ENCODE peak calls at places on chromosomes 11 and 22, in four cellular contexts. One of them, this sample, is unnamed.
A peak's percentile ranks its signal among the peaks of the same experiment; 100 is the strongest.

GRCh38 chr22:23054531-23055257 is 15.6 kb upstream of the GNAZ start:
- DNase-seq in suprapubic skin: no peak
- DNase-seq in sigmoid colon: no peak
- DNase-seq in K562: no peak
- DNase-seq in this sample: peak; percentile 36

GRCh38 chr11:1706634-1707400 is 9.8 kb downstream of the KRTAP5-6 start:
- DNase-seq in suprapubic skin: peak; percentile 72
- DNase-seq in sigmoid colon: no peak
- DNase-seq in K562: peak; percentile 26
- DNase-seq in this sample: no peak

GRCh38 chr22:20422965-20423635 is 14.5 kb downstream of the SCARF2 start:
- DNase-seq in suprapubic skin: peak; percentile 74
- DNase-seq in sigmoid colon: peak; percentile 89
- DNase-seq in K562: no peak
- DNase-seq in this sample: no peak

GRCh38 chr11:9070740-9071476 is 20.5 kb downstream of the SCUBE2 start:
- DNase-seq in suprapubic skin: no peak
- DNase-seq in sigmoid colon: no peak
- DNase-seq in K562: no peak
- DNase-seq in this sample: peak; percentile 33

GRCh38 chr11:120337896-120338840 is 2.0 kb downstream of the ARHGEF12 start:
- DNase-seq in suprapubic skin: no peak
- DNase-seq in sigmoid colon: no peak
- DNase-seq in K562: no peak
- DNase-seq in this sample: no peak

GRCh38 chr11:128318856-128319474 is 268.4 kb downstream of the ETS1 start:
- DNase-seq in suprapubic skin: no peak
- DNase-seq in sigmoid colon: no peak
- DNase-seq in K562: no peak
- DNase-seq in this sample: no peak

GRCh38 chr11:22078063-22078462 is 114.8 kb upstream of the ANO5 start:
- DNase-seq in suprapubic skin: no peak
- DNase-seq in sigmoid colon: no peak
- DNase-seq in K562: no peak
- DNase-seq in this sample: no peak

GRCh38 chr22:29316429-29316828 is 932 bp upstream of the RASL10A start:
- DNase-seq in suprapubic skin: no peak
- DNase-seq in sigmoid colon: no peak
- DNase-seq in K562: no peak
- DNase-seq in this sample: no peak

GRCh38 chr22:45638834-45639746 is 32.5 kb upstream of the ATXN10 start:
- DNase-seq in suprapubic skin: peak; percentile 89
- DNase-seq in sigmoid colon: peak; percentile 81
- DNase-seq in K562: peak; percentile 68
- DNase-seq in this sample: no peak
- TF ChIP-seq POLR2AphosphoS5 in suprapubic skin: no peak
- TF ChIP-seq POLR2AphosphoS5 in sigmoid colon: no peak
- TF ChIP-seq POLR2AphosphoS5 in K562: no peak
- TF ChIP-seq POLR2AphosphoS5 in this sample: no peak

DNA sequence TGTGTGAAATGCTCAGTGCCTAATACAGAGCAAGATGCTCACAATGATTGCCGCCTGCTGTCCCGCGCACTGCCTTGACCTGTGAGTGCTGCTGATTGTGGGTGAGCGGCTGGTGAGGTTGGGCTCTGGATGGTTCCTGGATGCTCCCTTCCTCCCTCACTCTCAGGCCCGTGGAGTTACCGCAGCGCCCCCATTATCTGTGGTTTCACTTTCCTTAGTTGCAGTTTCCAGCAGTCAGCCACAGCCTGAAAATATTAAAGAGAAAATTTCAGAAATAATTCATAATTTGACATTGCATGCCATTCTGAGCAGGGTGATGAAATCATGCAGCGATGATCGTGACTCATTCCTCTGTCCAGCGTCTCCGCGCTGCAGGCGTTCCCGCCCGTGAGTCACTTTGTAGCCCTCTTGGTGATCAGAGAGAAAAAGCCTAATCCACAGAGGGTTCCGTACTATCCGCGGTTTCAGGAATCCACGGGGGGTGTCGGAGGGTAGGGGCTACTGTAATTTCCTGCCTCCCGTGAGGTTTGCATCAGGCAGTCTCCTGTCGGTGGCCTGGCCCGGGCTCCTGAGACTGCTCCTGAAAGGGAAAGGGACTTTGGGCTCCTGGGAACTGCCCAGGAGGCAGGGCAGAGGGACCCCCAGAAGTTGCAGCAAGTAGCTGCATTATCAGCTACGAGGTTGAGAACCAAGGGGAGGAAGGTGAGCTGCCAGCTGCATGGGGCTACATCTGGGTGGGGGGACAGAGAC is 10.6 kb downstream of the RPL3 start:
- DNase-seq in suprapubic skin: peak; percentile 90
- DNase-seq in sigmoid colon: peak; percentile 89
- DNase-seq in K562: no peak
- DNase-seq in this sample: no peak
- TF ChIP-seq POLR2AphosphoS5 in suprapubic skin: no peak
- TF ChIP-seq POLR2AphosphoS5 in sigmoid colon: peak; percentile 15
- TF ChIP-seq POLR2AphosphoS5 in K562: no peak
- TF ChIP-seq POLR2AphosphoS5 in this sample: no peak

DNA sequence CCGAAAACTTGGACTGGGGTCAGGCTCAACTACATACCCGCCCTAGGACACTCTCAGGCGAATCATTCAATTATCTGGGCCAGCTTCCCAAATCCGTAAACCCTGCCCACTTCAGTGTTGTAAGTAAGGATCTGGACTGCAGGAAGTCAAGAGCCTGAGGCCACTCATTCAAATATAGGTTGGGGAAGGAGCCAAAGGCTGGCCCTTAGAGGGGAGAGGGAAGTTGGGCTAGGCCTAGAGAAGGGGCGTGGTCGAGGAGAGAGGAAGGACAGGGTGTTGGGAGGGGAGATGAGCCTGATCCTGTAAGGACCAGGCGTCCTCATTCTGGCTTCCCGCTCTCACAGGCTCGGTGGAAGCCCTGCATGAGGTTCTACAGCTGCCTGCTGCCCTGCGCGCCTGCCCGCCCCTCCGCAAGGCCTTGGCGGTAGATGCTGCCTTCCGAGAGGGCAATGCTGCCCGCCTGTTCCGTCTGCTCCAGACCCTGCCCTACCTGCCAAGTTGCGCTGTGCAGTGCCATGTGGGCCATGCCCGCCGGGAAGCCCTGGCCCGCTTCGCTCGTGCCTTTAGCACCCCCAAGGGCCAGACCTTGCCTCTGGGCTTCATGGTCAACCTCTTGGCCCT is 3.0 kb downstream of the SAC3D1 start:
- DNase-seq in suprapubic skin: no peak
- DNase-seq in sigmoid colon: peak; percentile 74
- DNase-seq in K562: no peak
- DNase-seq in this sample: no peak
- TF ChIP-seq POLR2AphosphoS5 in suprapubic skin: no peak
- TF ChIP-seq POLR2AphosphoS5 in sigmoid colon: no peak
- TF ChIP-seq POLR2AphosphoS5 in K562: no peak
- TF ChIP-seq POLR2AphosphoS5 in this sample: no peak

DNA sequence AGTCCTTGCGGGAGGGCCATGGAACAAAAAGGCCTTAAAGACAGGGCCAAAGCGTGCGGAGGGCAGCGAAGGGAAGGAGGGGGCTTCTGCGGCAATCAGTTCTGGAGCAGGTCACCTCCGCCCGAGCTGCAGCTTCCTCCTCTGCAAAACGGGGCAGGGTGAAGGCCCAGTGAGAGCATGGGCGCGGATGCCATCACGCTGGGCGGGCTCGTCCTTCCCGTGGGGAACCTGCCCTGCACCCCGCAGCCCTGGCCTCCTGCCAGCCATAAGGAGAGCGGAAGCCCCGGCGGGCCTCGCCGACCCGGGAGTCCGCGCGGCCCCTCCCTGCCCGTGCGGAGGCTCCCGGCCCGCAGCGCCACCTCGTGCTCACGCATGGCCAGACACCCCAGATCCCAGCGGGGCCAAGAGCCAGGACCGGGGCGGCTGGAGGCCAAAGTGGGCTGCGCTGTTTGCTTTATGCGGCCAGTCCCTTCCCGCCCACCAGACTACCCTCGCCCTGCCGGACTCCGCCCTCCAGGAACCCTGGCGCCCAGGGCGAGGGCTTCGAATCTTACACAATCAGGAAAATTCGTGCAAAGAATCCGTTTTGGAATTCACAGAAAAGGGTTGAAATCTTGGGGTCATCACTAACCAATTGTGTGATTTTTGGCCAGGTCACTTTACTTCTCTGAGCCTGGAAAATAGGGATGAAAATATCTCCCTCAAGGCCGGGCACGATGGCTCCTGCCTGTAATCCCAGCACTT is 16.1 kb downstream of the TSKU start:
- DNase-seq in suprapubic skin: peak; percentile 95
- DNase-seq in sigmoid colon: peak; percentile 93
- DNase-seq in K562: peak; percentile 92
- DNase-seq in this sample: peak; percentile 96
- TF ChIP-seq POLR2AphosphoS5 in suprapubic skin: no peak
- TF ChIP-seq POLR2AphosphoS5 in sigmoid colon: no peak
- TF ChIP-seq POLR2AphosphoS5 in K562: no peak
- TF ChIP-seq POLR2AphosphoS5 in this sample: peak; percentile 42

GRCh38 chr22:42642801-42643631 is 2.6 kb upstream of the ATP5MGL start:
- DNase-seq in suprapubic skin: no peak
- DNase-seq in sigmoid colon: no peak
- DNase-seq in K562: peak; percentile 33
- DNase-seq in this sample: no peak

GRCh38 chr22:42643632-42644421 is 3.4 kb upstream of the ATP5MGL start:
- DNase-seq in suprapubic skin: no peak
- DNase-seq in sigmoid colon: no peak
- DNase-seq in K562: no peak
- DNase-seq in this sample: no peak

GRCh38 chr22:42645938-42646568 is 3.1 kb downstream of the CYB5R3 start:
- DNase-seq in suprapubic skin: no peak
- DNase-seq in sigmoid colon: no peak
- DNase-seq in K562: no peak
- DNase-seq in this sample: no peak

GRCh38 chr22:42645341-42645937 is 3.8 kb downstream of the CYB5R3 start:
- DNase-seq in suprapubic skin: no peak
- DNase-seq in sigmoid colon: no peak
- DNase-seq in K562: no peak
- DNase-seq in this sample: no peak

DNA sequence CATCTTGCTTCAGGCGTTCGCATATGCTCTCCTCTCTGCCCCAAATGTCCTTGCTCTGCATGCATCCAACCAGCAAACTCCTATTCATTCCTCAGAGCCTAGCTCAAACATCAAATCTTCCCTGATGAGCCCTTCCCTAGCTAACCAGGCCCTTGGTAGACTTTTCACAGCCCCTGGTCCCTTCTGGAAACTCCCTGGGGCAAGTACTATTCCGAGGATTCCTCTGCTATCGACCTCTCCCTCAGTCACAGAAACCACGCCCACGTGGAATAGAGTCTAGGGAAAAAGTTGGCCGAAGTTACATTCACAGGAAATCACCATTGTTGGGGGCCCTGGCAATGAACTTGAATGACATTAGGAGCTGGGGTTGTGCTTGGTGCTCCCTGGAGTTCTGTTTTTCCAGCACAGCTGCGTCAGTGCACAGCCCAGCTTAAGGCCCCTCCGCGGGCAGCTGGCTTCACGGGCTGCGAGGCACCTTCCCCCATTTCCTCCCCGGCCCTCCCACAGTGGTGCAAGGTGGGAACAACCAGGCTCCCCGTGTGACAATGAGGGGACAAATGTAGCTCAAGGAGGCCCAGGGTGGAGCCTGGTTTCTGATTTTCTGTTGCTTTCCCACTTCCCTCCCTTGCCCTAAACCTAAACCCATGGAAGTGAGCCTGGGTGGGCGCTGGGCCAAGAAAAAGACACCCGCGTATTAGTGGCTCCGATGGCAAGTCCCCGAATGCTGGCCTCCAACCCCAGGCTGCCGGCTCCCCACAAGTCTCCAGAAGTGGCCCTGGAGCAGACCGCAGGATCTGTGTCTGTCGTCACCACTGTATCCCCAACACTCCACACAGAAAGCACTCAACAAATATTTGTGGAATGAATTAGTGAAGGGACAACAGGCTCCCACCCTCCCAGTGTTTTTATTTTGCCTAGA is 4.3 kb upstream of the ATP5MGL start:
- DNase-seq in suprapubic skin: no peak
- DNase-seq in sigmoid colon: peak; percentile 87
- DNase-seq in K562: no peak
- DNase-seq in this sample: no peak
- TF ChIP-seq POLR2AphosphoS5 in suprapubic skin: peak; percentile 1
- TF ChIP-seq POLR2AphosphoS5 in sigmoid colon: no peak
- TF ChIP-seq POLR2AphosphoS5 in K562: no peak
- TF ChIP-seq POLR2AphosphoS5 in this sample: no peak

GRCh38 chr11:65606876-65607613 is 7.0 kb downstream of the MAP3K11 start:
- DNase-seq in suprapubic skin: peak; percentile 95
- DNase-seq in sigmoid colon: peak; percentile 99
- DNase-seq in K562: peak; percentile 83
- DNase-seq in this sample: peak; percentile 94
- TF ChIP-seq POLR2AphosphoS5 in suprapubic skin: no peak
- TF ChIP-seq POLR2AphosphoS5 in sigmoid colon: peak; percentile 11
- TF ChIP-seq POLR2AphosphoS5 in K562: no peak
- TF ChIP-seq POLR2AphosphoS5 in this sample: no peak

This sample was measured in H1.